ENCODE peak calls at places on chromosome 1, in six cellular contexts. One of them, this sample, is unnamed.

GRCh38 chr1:80520949-80521348 is 1279.8 kb upstream of the ADGRL2 start:
- DNase-seq in GM10248: no peak
- DNase-seq in gastrocnemius medialis: no peak
- DNase-seq in cardiac muscle cell: no peak
- DNase-seq in choroid plexus epithelial cell: no peak
- DNase-seq in fibroblast of the aortic adventitia: no peak
- DNase-seq in this sample: no peak

GRCh38 chr1:155981266-155982088 is 3.1 kb upstream of the ARHGEF2 start:
- DNase-seq in GM10248: peak
- DNase-seq in gastrocnemius medialis: no peak
- DNase-seq in cardiac muscle cell: no peak
- DNase-seq in choroid plexus epithelial cell: peak
- DNase-seq in fibroblast of the aortic adventitia: peak
- DNase-seq in this sample: peak

GRCh38 chr1:230577537-230577936 is 64.7 kb upstream of the COG2 start:
- DNase-seq in GM10248: no peak
- DNase-seq in gastrocnemius medialis: no peak
- DNase-seq in cardiac muscle cell: no peak
- DNase-seq in choroid plexus epithelial cell: no peak
- DNase-seq in fibroblast of the aortic adventitia: no peak
- DNase-seq in this sample: no peak

GRCh38 chr1:171742577-171742922 is 685 bp upstream of the VAMP4 start:
- DNase-seq in GM10248: no peak
- DNase-seq in gastrocnemius medialis: peak
- DNase-seq in cardiac muscle cell: peak
- DNase-seq in choroid plexus epithelial cell: peak
- DNase-seq in fibroblast of the aortic adventitia: peak
- DNase-seq in this sample: no peak

GRCh38 chr1:31699341-31699891 is 4.4 kb downstream of the COL16A1 start:
- DNase-seq in GM10248: peak
- DNase-seq in gastrocnemius medialis: no peak
- DNase-seq in cardiac muscle cell: no peak
- DNase-seq in choroid plexus epithelial cell: no peak
- DNase-seq in fibroblast of the aortic adventitia: no peak
- DNase-seq in this sample: peak

GRCh38 chr1:92778371-92778770 is 6.5 kb downstream of the EVI5 start:
- DNase-seq in GM10248: no peak
- DNase-seq in gastrocnemius medialis: no peak
- DNase-seq in cardiac muscle cell: no peak
- DNase-seq in choroid plexus epithelial cell: no peak
- DNase-seq in fibroblast of the aortic adventitia: peak
- DNase-seq in this sample: no peak

GRCh38 chr1:56547473-56547872 is 31.9 kb downstream of the PLPP3 start:
- DNase-seq in GM10248: no peak
- DNase-seq in gastrocnemius medialis: no peak
- DNase-seq in cardiac muscle cell: no peak
- DNase-seq in choroid plexus epithelial cell: no peak
- DNase-seq in fibroblast of the aortic adventitia: no peak
- DNase-seq in this sample: no peak

GRCh38 chr1:101338714-101339430 is 102.1 kb downstream of the S1PR1 start:
- DNase-seq in GM10248: no peak
- DNase-seq in gastrocnemius medialis: no peak
- DNase-seq in cardiac muscle cell: no peak
- DNase-seq in choroid plexus epithelial cell: no peak
- DNase-seq in fibroblast of the aortic adventitia: peak
- DNase-seq in this sample: no peak

GRCh38 chr1:54490361-54491248 is 57.4 kb upstream of the ACOT11 start:
- DNase-seq in GM10248: no peak
- DNase-seq in gastrocnemius medialis: no peak
- DNase-seq in cardiac muscle cell: peak
- DNase-seq in choroid plexus epithelial cell: peak
- DNase-seq in fibroblast of the aortic adventitia: no peak
- DNase-seq in this sample: no peak

GRCh38 chr1:101174722-101175121 is 62.1 kb upstream of the S1PR1 start:
- DNase-seq in GM10248: no peak
- DNase-seq in gastrocnemius medialis: no peak
- DNase-seq in cardiac muscle cell: no peak
- DNase-seq in choroid plexus epithelial cell: peak
- DNase-seq in fibroblast of the aortic adventitia: peak
- DNase-seq in this sample: no peak

GRCh38 chr1:90725961-90726715 is 9.0 kb upstream of the BARHL2 start:
- DNase-seq in GM10248: no peak
- DNase-seq in gastrocnemius medialis: no peak
- DNase-seq in cardiac muscle cell: no peak
- DNase-seq in choroid plexus epithelial cell: peak
- DNase-seq in fibroblast of the aortic adventitia: peak
- DNase-seq in this sample: peak

GRCh38 chr1:82969340-82969739 is 1029.6 kb downstream of the TTLL7 start:
- DNase-seq in GM10248: no peak
- DNase-seq in gastrocnemius medialis: no peak
- DNase-seq in cardiac muscle cell: no peak
- DNase-seq in choroid plexus epithelial cell: no peak
- DNase-seq in fibroblast of the aortic adventitia: no peak
- DNase-seq in this sample: no peak

GRCh38 chr1:23751815-23752200 is 8.5 kb downstream of the ELOA start:
- DNase-seq in GM10248: no peak
- DNase-seq in gastrocnemius medialis: no peak
- DNase-seq in cardiac muscle cell: no peak
- DNase-seq in choroid plexus epithelial cell: no peak
- DNase-seq in fibroblast of the aortic adventitia: no peak
- DNase-seq in this sample: no peak

GRCh38 chr1:23752909-23753308 is 9.6 kb downstream of the ELOA start:
- DNase-seq in GM10248: no peak
- DNase-seq in gastrocnemius medialis: no peak
- DNase-seq in cardiac muscle cell: no peak
- DNase-seq in choroid plexus epithelial cell: no peak
- DNase-seq in fibroblast of the aortic adventitia: no peak
- DNase-seq in this sample: no peak

GRCh38 chr1:23747947-23748346 is 4.7 kb downstream of the ELOA start:
- DNase-seq in GM10248: no peak
- DNase-seq in gastrocnemius medialis: no peak
- DNase-seq in cardiac muscle cell: no peak
- DNase-seq in choroid plexus epithelial cell: no peak
- DNase-seq in fibroblast of the aortic adventitia: no peak
- DNase-seq in this sample: no peak

GRCh38 chr1:23756676-23757075 is 13.4 kb downstream of the ELOA start:
- DNase-seq in GM10248: no peak
- DNase-seq in gastrocnemius medialis: no peak
- DNase-seq in cardiac muscle cell: no peak
- DNase-seq in choroid plexus epithelial cell: peak
- DNase-seq in fibroblast of the aortic adventitia: peak
- DNase-seq in this sample: no peak

GRCh38 chr1:23751050-23751814 is 8.0 kb downstream of the ELOA start:
- DNase-seq in GM10248: peak
- DNase-seq in gastrocnemius medialis: no peak
- DNase-seq in cardiac muscle cell: peak
- DNase-seq in choroid plexus epithelial cell: peak
- DNase-seq in fibroblast of the aortic adventitia: peak
- DNase-seq in this sample: peak
- TF ChIP-seq CTCF in GM10248: peak
- TF ChIP-seq CTCF in gastrocnemius medialis: no peak
- TF ChIP-seq CTCF in cardiac muscle cell: peak
- TF ChIP-seq CTCF in choroid plexus epithelial cell: peak
- TF ChIP-seq CTCF in fibroblast of the aortic adventitia: peak
- TF ChIP-seq CTCF in this sample: peak

GRCh38 chr1:29452463-29453230 is 216.3 kb downstream of the PTPRU start:
- DNase-seq in GM10248: no peak
- DNase-seq in gastrocnemius medialis: no peak
- DNase-seq in cardiac muscle cell: no peak
- DNase-seq in choroid plexus epithelial cell: no peak
- DNase-seq in fibroblast of the aortic adventitia: no peak
- DNase-seq in this sample: no peak

GRCh38 chr1:29456685-29457084 is 220.4 kb downstream of the PTPRU start:
- DNase-seq in GM10248: no peak
- DNase-seq in gastrocnemius medialis: no peak
- DNase-seq in cardiac muscle cell: no peak
- DNase-seq in choroid plexus epithelial cell: no peak
- DNase-seq in fibroblast of the aortic adventitia: no peak
- DNase-seq in this sample: no peak

GRCh38 chr1:29455781-29456180 is 219.5 kb downstream of the PTPRU start:
- DNase-seq in GM10248: no peak
- DNase-seq in gastrocnemius medialis: no peak
- DNase-seq in cardiac muscle cell: no peak
- DNase-seq in choroid plexus epithelial cell: no peak
- DNase-seq in fibroblast of the aortic adventitia: no peak
- DNase-seq in this sample: no peak

GRCh38 chr1:29454616-29455380 is 218.5 kb downstream of the PTPRU start:
- DNase-seq in GM10248: no peak
- DNase-seq in gastrocnemius medialis: no peak
- DNase-seq in cardiac muscle cell: no peak
- DNase-seq in choroid plexus epithelial cell: no peak
- DNase-seq in fibroblast of the aortic adventitia: no peak
- DNase-seq in this sample: no peak

DNA sequence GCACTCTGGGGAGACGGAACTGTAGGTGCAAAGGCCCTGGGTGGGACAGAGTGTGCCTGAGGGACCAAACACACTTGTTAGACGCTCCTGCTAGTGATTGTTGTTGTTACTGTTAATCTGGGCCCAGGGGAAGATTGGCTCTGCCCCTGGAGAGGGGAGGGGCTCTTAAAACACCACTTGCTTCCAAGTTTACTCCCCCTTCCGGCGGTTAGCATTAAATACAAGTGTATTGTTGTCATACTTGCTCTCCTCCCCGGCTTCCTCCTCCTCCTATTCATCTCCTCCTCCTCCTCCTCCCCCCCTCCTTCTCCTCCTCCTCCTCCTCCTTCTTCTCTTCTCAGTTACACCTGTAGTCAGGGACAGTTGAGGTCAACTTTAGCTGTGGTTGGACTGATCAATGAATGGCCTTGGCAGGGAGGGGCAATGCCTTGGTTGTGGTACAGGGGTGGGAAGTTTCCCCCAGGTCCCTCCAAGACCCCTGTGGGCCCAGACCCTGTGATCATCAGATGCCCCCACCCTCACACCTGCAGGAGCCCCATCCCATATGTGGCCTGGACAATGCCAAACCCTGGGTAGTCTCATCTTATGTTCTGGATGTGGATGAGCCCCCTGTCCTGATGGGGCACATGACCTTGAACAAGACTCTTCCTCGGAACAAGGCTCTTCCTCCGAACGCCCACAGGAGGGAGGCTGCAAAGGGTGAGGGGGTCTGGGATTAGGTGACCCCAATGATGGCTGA is 217.3 kb downstream of the PTPRU start:
- DNase-seq in GM10248: peak
- DNase-seq in gastrocnemius medialis: no peak
- DNase-seq in cardiac muscle cell: peak
- DNase-seq in choroid plexus epithelial cell: peak
- DNase-seq in fibroblast of the aortic adventitia: peak
- DNase-seq in this sample: peak
- TF ChIP-seq CTCF in GM10248: no peak
- TF ChIP-seq CTCF in gastrocnemius medialis: no peak
- TF ChIP-seq CTCF in cardiac muscle cell: peak
- TF ChIP-seq CTCF in choroid plexus epithelial cell: peak
- TF ChIP-seq CTCF in fibroblast of the aortic adventitia: peak
- TF ChIP-seq CTCF in this sample: peak

GRCh38 chr1:44500181-44501021 is 95.3 kb downstream of the RNF220 start:
- DNase-seq in GM10248: no peak
- DNase-seq in gastrocnemius medialis: no peak
- DNase-seq in cardiac muscle cell: peak
- DNase-seq in choroid plexus epithelial cell: peak
- DNase-seq in fibroblast of the aortic adventitia: no peak
- DNase-seq in this sample: no peak
- TF ChIP-seq CTCF in GM10248: no peak
- TF ChIP-seq CTCF in gastrocnemius medialis: no peak
- TF ChIP-seq CTCF in cardiac muscle cell: peak
- TF ChIP-seq CTCF in choroid plexus epithelial cell: peak
- TF ChIP-seq CTCF in fibroblast of the aortic adventitia: peak
- TF ChIP-seq CTCF in this sample: no peak

GRCh38 chr1:85609976-85610375 is 29.4 kb downstream of the CCN1 start:
- DNase-seq in GM10248: no peak
- DNase-seq in gastrocnemius medialis: no peak
- DNase-seq in cardiac muscle cell: no peak
- DNase-seq in choroid plexus epithelial cell: no peak
- DNase-seq in fibroblast of the aortic adventitia: no peak
- DNase-seq in this sample: no peak

GRCh38 chr1:85611856-85612255 is 31.3 kb downstream of the CCN1 start:
- DNase-seq in GM10248: no peak
- DNase-seq in gastrocnemius medialis: peak
- DNase-seq in cardiac muscle cell: peak
- DNase-seq in choroid plexus epithelial cell: peak
- DNase-seq in fibroblast of the aortic adventitia: peak
- DNase-seq in this sample: no peak

GRCh38 chr1:85611390-85611789 is 30.8 kb downstream of the CCN1 start:
- DNase-seq in GM10248: no peak
- DNase-seq in gastrocnemius medialis: no peak
- DNase-seq in cardiac muscle cell: no peak
- DNase-seq in choroid plexus epithelial cell: peak
- DNase-seq in fibroblast of the aortic adventitia: peak
- DNase-seq in this sample: no peak

GRCh38 chr1:85615536-85615935 is 35.0 kb downstream of the CCN1 start:
- DNase-seq in GM10248: no peak
- DNase-seq in gastrocnemius medialis: no peak
- DNase-seq in cardiac muscle cell: no peak
- DNase-seq in choroid plexus epithelial cell: peak
- DNase-seq in fibroblast of the aortic adventitia: no peak
- DNase-seq in this sample: no peak

GRCh38 chr1:85612704-85613361 is 32.3 kb downstream of the CCN1 start:
- DNase-seq in GM10248: no peak
- DNase-seq in gastrocnemius medialis: no peak
- DNase-seq in cardiac muscle cell: peak
- DNase-seq in choroid plexus epithelial cell: peak
- DNase-seq in fibroblast of the aortic adventitia: peak
- DNase-seq in this sample: no peak
- TF ChIP-seq CTCF in GM10248: no peak
- TF ChIP-seq CTCF in gastrocnemius medialis: no peak
- TF ChIP-seq CTCF in cardiac muscle cell: peak
- TF ChIP-seq CTCF in choroid plexus epithelial cell: peak
- TF ChIP-seq CTCF in fibroblast of the aortic adventitia: peak
- TF ChIP-seq CTCF in this sample: peak

DNA sequence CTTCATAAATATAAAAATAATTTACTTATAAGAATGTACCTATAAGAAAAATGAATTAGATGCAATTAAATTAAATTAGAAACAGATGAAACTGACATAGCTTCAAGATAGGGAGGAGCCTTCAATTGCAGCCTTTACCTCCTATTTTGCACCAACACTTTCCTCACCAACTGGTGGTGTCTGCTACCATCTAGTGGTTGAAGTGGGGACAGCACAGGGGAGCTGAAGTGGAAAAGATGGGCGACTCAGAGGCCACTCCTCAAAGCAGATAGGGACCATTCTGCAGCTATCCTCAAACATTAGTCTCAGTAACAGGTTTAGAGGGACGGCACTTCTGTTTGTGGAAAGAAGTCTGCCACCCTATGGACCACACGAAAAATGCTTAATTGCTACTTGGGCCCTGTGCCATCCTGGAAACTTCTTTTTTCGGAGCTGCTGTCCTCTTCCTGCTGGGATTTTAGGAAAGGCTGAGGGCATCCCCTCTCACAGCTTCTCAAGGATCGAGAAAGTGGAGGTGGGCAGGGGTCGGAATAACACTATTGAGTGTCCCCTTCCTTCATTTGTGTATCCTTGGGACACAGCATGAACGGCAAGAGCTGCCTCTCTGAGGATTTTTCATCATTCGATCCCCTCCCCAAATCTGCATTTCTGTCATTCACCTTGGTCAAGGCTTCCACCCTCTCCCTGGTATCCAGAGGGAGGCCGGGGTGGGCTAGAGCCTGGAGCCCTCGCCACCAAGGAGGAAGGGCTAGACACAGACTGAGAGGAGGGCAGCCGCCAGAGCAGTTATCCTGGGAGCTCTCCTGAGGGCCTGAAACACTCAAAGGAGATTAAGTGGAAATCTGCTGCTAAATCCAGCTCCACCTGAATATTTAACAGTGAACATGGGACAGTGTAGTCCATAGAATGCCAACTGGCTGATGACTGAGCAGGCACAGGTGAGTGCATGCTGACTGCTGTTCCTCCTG is 9.6 kb downstream of the PROK1 start:
- DNase-seq in GM10248: peak
- DNase-seq in gastrocnemius medialis: peak
- DNase-seq in cardiac muscle cell: peak
- DNase-seq in choroid plexus epithelial cell: peak
- DNase-seq in fibroblast of the aortic adventitia: peak
- DNase-seq in this sample: peak
- TF ChIP-seq CTCF in GM10248: peak
- TF ChIP-seq CTCF in gastrocnemius medialis: peak
- TF ChIP-seq CTCF in cardiac muscle cell: peak
- TF ChIP-seq CTCF in choroid plexus epithelial cell: peak
- TF ChIP-seq CTCF in fibroblast of the aortic adventitia: peak
- TF ChIP-seq CTCF in this sample: peak